ENCODE peak calls at places on chromosome 18, in four cellular contexts. K is GM12878, W is SK-N-SH, N is K562. H is an unnamed sample.

GRCh38 chr18:48743046-48743445 is 204.2 kb downstream of the CTIF start:
- DNase-seq in K (no peak), W (peak), N (no peak), H (no peak)

GRCh38 chr18:79523738-79524180 is 128.0 kb downstream of the NFATC1 start:
- DNase-seq in K (peak), W (no peak), N (no peak), H (no peak)

GRCh38 chr18:63178526-63178880 is 141.1 kb downstream of the BCL2 start:
- DNase-seq in K (no peak), W (no peak), N (no peak), H (no peak)

GRCh38 chr18:79548621-79548985 is 131.0 kb upstream of the CTDP1 start:
- DNase-seq in K (no peak), W (no peak), N (no peak), H (no peak)

GRCh38 chr18:47953471-47953931 is 23.0 kb upstream of the SMAD2 start:
- DNase-seq in K (no peak), W (no peak), N (no peak), H (no peak)

GRCh38 chr18:74397572-74397971 is 59.5 kb downstream of the DIPK1C start:
- DNase-seq in K (no peak), W (no peak), N (no peak), H (peak)

GRCh38 chr18:62505669-62506494 is 16.9 kb upstream of the ZCCHC2 start:
- DNase-seq in K (peak), W (no peak), N (no peak), H (no peak)

GRCh38 chr18:48290162-48290926 is 118.8 kb downstream of the ZBTB7C start:
- DNase-seq in K (no peak), W (no peak), N (no peak), H (no peak)

GRCh38 chr18:22503803-22504202 is 86.1 kb upstream of the CTAGE1 start:
- DNase-seq in K (no peak), W (no peak), N (no peak), H (no peak)

GRCh38 chr18:23862071-23862470 is 152.5 kb upstream of the TTC39C start:
- DNase-seq in K (no peak), W (no peak), N (no peak), H (no peak)

GRCh38 chr18:23380001-23380550 is 73.0 kb upstream of the RIOK3 start:
- DNase-seq in K (no peak), W (no peak), N (no peak), H (no peak)

GRCh38 chr18:63963610-63964256 is 6.1 kb upstream of the SERPINB8 start:
- DNase-seq in K (no peak), W (peak), N (no peak), H (peak)

GRCh38 chr18:43692291-43692690 is 415.0 kb upstream of the SYT4 start:
- DNase-seq in K (no peak), W (no peak), N (no peak), H (no peak)

DNA sequence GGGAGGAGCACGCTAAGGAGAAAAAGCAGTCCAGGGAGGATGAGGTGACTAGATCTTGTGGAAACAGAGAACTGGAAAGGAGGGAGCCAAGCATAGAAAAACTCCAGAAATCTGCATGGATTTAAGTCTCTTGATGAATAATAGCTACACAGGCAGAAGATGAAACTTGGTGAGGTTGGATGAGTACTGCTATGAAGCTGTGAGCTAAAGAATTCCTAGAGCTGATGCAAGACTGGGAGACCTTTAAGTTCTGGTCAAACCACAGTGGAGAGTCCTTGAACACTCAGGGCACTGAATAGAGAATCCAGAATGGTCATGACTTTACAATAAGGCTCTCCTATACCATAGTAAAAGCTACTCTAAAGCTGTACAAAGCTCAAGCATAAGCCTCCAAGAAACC is 18.4 kb upstream of the PIEZO2 start:
- DNase-seq in K (no peak), W (no peak), N (no peak), H (no peak)
- TF ChIP-seq USF1 in K (no peak), W (no peak), N (no peak), H (no peak)

GRCh38 chr18:69787825-69788547 is 159.7 kb downstream of the CD226 start:
- DNase-seq in K (no peak), W (no peak), N (no peak), H (no peak)
- TF ChIP-seq USF1 in K (no peak), W (no peak), N (no peak), H (no peak)

GRCh38 chr18:45611943-45612342 is 3.3 kb upstream of the SLC14A2 start:
- DNase-seq in K (no peak), W (no peak), N (no peak), H (no peak)
- TF ChIP-seq USF1 in K (no peak), W (no peak), N (no peak), H (no peak)

GRCh38 chr18:26228562-26229260 is 2.5 kb downstream of the TAF4B start:
- DNase-seq in K (no peak), W (no peak), N (no peak), H (no peak)

GRCh38 chr18:26226229-26227050 is at the start of gene TAF4B:
- DNase-seq in K (peak), W (peak), N (peak), H (peak)

GRCh38 chr18:26225022-26225693 is 1.1 kb upstream of the TAF4B start:
- DNase-seq in K (no peak), W (no peak), N (no peak), H (no peak)

GRCh38 chr18:26225915-26226228 is 373 bp upstream of the TAF4B start:
- DNase-seq in K (no peak), W (no peak), N (no peak), H (no peak)

GRCh38 chr18:26227051-26227672 is 917 bp downstream of the TAF4B start:
- DNase-seq in K (no peak), W (no peak), N (no peak), H (peak)
- TF ChIP-seq USF1 in K (no peak), W (no peak), N (no peak), H (no peak)